ENCODE peak calls at places on chromosome 13, in six cellular contexts. O is cardiac muscle cell, T is fibroblast of the aortic adventitia, D is thyroid gland, F is heart right ventricle, M is AG10803. E is an unnamed sample.

GRCh38 chr13:112813552-112813951 is 123.7 kb downstream of the ATP11A start:
- DNase-seq in F (no peak), D (no peak), T (no peak), O (no peak), M (no peak), E (no peak)

GRCh38 chr13:37685206-37685605 is 86.6 kb upstream of the POSTN start:
- DNase-seq in D (no peak), M (no peak), O (no peak), F (no peak), T (no peak), E (no peak)

GRCh38 chr13:102948006-102948405 is 102.2 kb downstream of the ERCC5 start:
- DNase-seq in D (no peak), F (peak; percentile 8), O (peak; percentile 10), M (no peak), T (peak; percentile 2), E (peak; percentile 10)

GRCh38 chr13:47114030-47114429 is 217.2 kb upstream of the HTR2A start:
- DNase-seq in T (peak; percentile 76), O (peak; percentile 33), M (peak; percentile 82), F (no peak), D (no peak), E (peak; percentile 85)

GRCh38 chr13:36362251-36362650 is 16.1 kb upstream of the SPART start:
- DNase-seq in D (no peak), T (peak; percentile 89), O (peak; percentile 75), F (no peak), M (peak; percentile 88), E (peak; percentile 93)

GRCh38 chr13:109784590-109785140 is 1.7 kb downstream of the IRS2 start:
- DNase-seq in O (peak; percentile 86), F (peak; percentile 70), D (peak; percentile 81), T (peak; percentile 57), M (peak; percentile 81), E (peak; percentile 85)

GRCh38 chr13:92175330-92175729 is 776.9 kb downstream of the GPC5 start:
- DNase-seq in M (peak; percentile 6), D (peak; percentile 20), T (peak; percentile 67), O (peak; percentile 94), F (no peak), E (peak; percentile 86)

GRCh38 chr13:36163809-36164308 is 32.7 kb upstream of the DCLK1 start:
- DNase-seq in M (peak; percentile 4), T (peak; percentile 97), F (peak; percentile 40), O (peak; percentile 89), D (peak; percentile 88), E (peak; percentile 96)

GRCh38 chr13:95117092-95117491 is 184.2 kb downstream of the ABCC4 start:
- DNase-seq in F (no peak), T (no peak), D (no peak), O (no peak), M (no peak), E (no peak)

GRCh38 chr13:100646030-100646673 is 28.4 kb downstream of the TMTC4 start:
- DNase-seq in T (peak; percentile 31), O (peak; percentile 58), D (peak; percentile 90), M (peak; percentile 20), F (no peak), E (peak; percentile 49)

GRCh38 chr13:101383595-101383994 is 32.7 kb downstream of the NALCN start:
- DNase-seq in T (no peak), F (no peak), M (no peak), D (no peak), O (no peak), E (no peak)

GRCh38 chr13:102907886-102908515 is 62.2 kb downstream of the ERCC5 start:
- DNase-seq in M (peak; percentile 11), D (no peak), F (no peak), O (peak; percentile 6), T (no peak), E (no peak)

GRCh38 chr13:74978596-74978995 is 503.4 kb downstream of the TBC1D4 start:
- DNase-seq in F (no peak), T (no peak), M (no peak), O (no peak), D (no peak), E (no peak)

GRCh38 chr13:23289917-23290357 is 109.2 kb downstream of the SGCG start:
- DNase-seq in D (no peak), T (no peak), F (peak; percentile 49), O (peak; percentile 62), M (peak; percentile 45), E (peak; percentile 81)

GRCh38 chr13:91056746-91057145 is 290.7 kb upstream of the MIR17HG start:
- DNase-seq in D (no peak), O (no peak), M (no peak), T (no peak), F (no peak), E (no peak)
- H3K4me3 ChIP-seq in D (no peak overlapping the region), O (no peak overlapping the region), M (no peak overlapping the region), T (no peak overlapping the region), F (no peak overlapping the region), E (no peak overlapping the region)

GRCh38 chr13:24741016-24741662 is 22.8 kb upstream of the RNF17 start:
- DNase-seq in M (no peak), F (no peak), O (no peak), D (no peak), T (no peak), E (no peak)
- TF ChIP-seq CTCF in M (peak; percentile 16), F (no peak), O (peak; percentile 32), D (no peak), T (peak; percentile 9), E (peak; percentile 4)

GRCh38 chr13:42569576-42570344 is 4.2 kb upstream of the TNFSF11 start:
- DNase-seq in M (no peak), T (no peak), D (no peak), O (no peak), F (no peak), E (no peak)
- H3K4me3 ChIP-seq in M (no peak overlapping the region), T (no peak overlapping the region), D (no peak overlapping the region), O (no peak overlapping the region), F (no peak overlapping the region), E (no peak overlapping the region)

DNA sequence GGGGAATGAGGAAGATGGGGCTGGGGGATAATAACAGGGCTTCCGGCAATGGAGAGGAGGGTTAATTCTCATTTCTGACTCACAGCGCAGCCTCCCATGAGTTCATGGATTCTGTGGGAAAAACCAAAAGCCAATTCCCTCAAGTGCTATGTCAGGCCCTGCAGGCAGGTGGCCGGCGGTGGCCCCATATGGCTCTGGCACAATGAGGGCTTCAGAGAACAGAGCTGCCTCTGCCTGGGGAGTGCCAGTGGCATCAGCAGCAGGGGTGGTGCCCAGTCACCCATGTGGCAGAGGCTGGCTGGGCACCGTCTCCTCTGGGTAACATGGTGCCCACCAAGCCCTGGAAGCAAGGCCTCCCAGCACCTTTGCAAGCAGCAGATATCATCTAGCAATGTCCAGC is 69.1 kb downstream of the ALOX5AP start:
- DNase-seq in F (no peak), M (no peak), D (no peak), O (no peak), T (no peak), E (peak; percentile 9)
- TF ChIP-seq CTCF in F (no peak), M (no peak), D (no peak), O (peak; percentile 11), T (peak; percentile 39), E (peak; percentile 28)

DNA sequence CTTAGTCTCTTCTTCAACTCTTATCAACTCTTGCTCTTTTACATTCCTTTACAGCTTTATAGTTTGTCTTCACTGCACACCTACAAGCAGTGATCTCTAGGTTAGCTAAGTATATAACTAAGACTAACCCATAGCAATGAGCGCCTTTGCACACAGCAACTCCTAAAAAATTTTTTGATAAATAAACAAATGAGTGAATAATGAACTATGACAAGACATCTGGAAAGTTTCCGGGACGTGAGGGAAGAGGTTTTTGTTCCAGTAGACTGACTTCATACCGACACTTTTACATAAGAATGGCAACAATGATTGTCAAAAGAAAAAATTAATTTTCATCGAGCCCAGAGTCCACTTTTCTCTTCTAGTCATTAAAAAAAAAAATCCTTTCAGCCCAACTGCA is 98.3 kb downstream of the ELF1 start:
- DNase-seq in T (peak; percentile 54), O (no peak), D (no peak), F (no peak), M (no peak), E (peak; percentile 23)
- H3K4me3 ChIP-seq in T (peak overlapping the region; percentile 75), O (peak overlapping the region; percentile 41), D (peak overlapping the region; percentile 55), F (peak overlapping the region; percentile 71), M (peak overlapping the region; percentile 66), E (peak overlapping the region; percentile 59)

GRCh38 chr13:26133851-26134250 is 82.0 kb upstream of the SHISA2 start:
- DNase-seq in T (no peak), M (no peak), F (no peak), D (no peak), O (peak; percentile 13), E (peak; percentile 1)

GRCh38 chr13:26133286-26133685 is 81.5 kb upstream of the SHISA2 start:
- DNase-seq in D (no peak), F (no peak), M (no peak), T (peak; percentile 16), O (peak; percentile 10), E (peak; percentile 13)

GRCh38 chr13:26128676-26129075 is 76.9 kb upstream of the SHISA2 start:
- DNase-seq in M (no peak), D (no peak), O (no peak), F (no peak), T (no peak), E (no peak)

DNA sequence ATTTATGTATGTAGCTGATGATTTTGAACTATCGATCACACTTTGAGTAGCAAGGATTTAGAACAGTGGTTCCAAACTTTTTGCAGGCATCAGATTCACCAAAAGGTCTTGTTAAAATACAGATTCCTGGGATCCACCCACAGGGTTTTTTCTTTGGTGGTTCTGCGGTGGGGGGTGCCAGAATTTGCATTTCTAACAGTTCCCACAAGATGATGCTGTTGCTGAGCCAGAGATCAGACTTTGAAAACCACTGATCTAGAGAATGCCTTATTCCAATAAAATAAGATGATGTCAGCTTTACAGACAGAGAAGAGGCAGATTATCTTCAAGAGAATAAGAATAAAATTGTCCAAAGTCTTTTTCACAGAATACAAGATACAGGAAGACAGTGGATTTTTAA is 80.9 kb upstream of the SHISA2 start:
- DNase-seq in M (peak; percentile 6), T (peak; percentile 29), D (no peak), F (no peak), O (peak; percentile 27), E (peak; percentile 42)
- TF ChIP-seq CTCF in M (peak; percentile 41), T (peak; percentile 44), D (no peak), F (no peak), O (peak; percentile 30), E (peak; percentile 39)

DNA sequence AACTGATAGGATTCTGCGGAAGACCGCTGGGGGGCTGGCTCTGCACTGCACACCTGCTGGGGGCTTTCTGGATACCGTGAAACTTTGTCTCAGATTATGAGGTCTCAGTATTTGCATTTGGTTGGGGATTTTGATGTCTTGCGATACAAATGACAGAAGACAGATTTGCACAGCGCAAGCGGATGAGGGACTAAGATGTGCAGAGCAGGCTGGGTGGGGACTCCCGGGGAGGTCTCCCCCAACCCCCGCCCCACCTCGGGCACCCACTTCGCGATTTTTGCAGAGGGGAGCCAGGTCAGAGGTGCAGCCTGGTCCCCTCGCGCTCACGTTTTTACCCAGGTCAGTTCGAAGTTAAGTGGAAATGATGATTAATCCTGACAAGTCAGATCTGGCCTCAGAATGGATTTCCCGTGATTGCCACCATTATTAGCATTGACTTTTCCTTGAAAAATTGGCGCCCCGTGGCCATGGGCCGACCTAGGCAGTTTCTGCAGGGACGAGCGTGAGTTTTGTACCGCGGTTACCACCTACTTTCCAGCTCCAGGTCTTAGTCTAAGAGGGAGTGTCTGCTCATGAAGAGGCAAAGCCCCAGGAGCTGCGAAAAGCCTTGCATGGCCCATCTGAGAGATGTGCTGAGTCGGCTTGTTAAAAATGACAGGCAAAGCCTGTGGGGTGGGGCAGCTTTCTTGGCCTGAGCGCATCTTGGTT is 1.3 kb upstream of the GJB2 start:
- DNase-seq in M (no peak), F (no peak), O (no peak), T (no peak), D (no peak), E (no peak)
- H3K4me3 ChIP-seq in M (no peak overlapping the region), F (peak overlapping the region; percentile 61), O (peak overlapping the region; percentile 55), T (no peak overlapping the region), D (no peak overlapping the region), E (no peak overlapping the region)

GRCh38 chr13:51453308-51453958 is 597 bp upstream of the INTS6 start:
- DNase-seq in D (peak; percentile 77), O (no peak), F (peak; percentile 85), T (no peak), M (no peak), E (no peak)
- TF ChIP-seq CTCF in D (no peak), O (peak; percentile 4), F (no peak), T (no peak), M (no peak), E (no peak)

E was measured in cardiac fibroblast.